ENCODE peak calls at places on chromosomes 7 and 10, in eight cellular contexts. One of them, this sample, is unnamed.

GRCh38 chr7:81704595-81704994 is 65.3 kb downstream of the HGF start:
- DNase-seq in NCI-H510A: no peak
- DNase-seq in HFF-Myc: no peak
- DNase-seq in endothelial cell: no peak
- DNase-seq in BE2C: no peak
- DNase-seq in stimulated activated naive CD4-positive, alpha-beta T cell: no peak
- DNase-seq in EL: no peak
- DNase-seq in HTR-8/SVneo: no peak
- DNase-seq in this sample: no peak

GRCh38 chr10:129796611-129797420 is 167.3 kb downstream of the EBF3 start:
- DNase-seq in BE2C: peak
- DNase-seq in stimulated activated naive CD4-positive, alpha-beta T cell: no peak
- DNase-seq in endothelial cell: no peak
- DNase-seq in HFF-Myc: no peak
- DNase-seq in NCI-H510A: no peak
- DNase-seq in HTR-8/SVneo: no peak
- DNase-seq in EL: no peak
- DNase-seq in this sample: no peak

GRCh38 chr7:55774327-55775050 is 88.1 kb downstream of the SEPTIN14 start:
- DNase-seq in stimulated activated naive CD4-positive, alpha-beta T cell: no peak
- DNase-seq in EL: no peak
- DNase-seq in HTR-8/SVneo: no peak
- DNase-seq in BE2C: no peak
- DNase-seq in NCI-H510A: peak
- DNase-seq in HFF-Myc: no peak
- DNase-seq in endothelial cell: no peak
- DNase-seq in this sample: no peak

GRCh38 chr7:93890464-93891068 is at the start of gene TFPI2:
- DNase-seq in HTR-8/SVneo: peak
- DNase-seq in EL: peak
- DNase-seq in endothelial cell: peak
- DNase-seq in NCI-H510A: peak
- DNase-seq in HFF-Myc: no peak
- DNase-seq in BE2C: peak
- DNase-seq in stimulated activated naive CD4-positive, alpha-beta T cell: no peak
- DNase-seq in this sample: no peak

GRCh38 chr7:140005754-140006503 is 56.8 kb downstream of the PARP12 start:
- DNase-seq in HTR-8/SVneo: peak
- DNase-seq in EL: peak
- DNase-seq in BE2C: peak
- DNase-seq in endothelial cell: peak
- DNase-seq in stimulated activated naive CD4-positive, alpha-beta T cell: no peak
- DNase-seq in NCI-H510A: no peak
- DNase-seq in HFF-Myc: no peak
- DNase-seq in this sample: no peak

GRCh38 chr10:8300925-8301707 is 246.6 kb downstream of the GATA3 start:
- DNase-seq in NCI-H510A: no peak
- DNase-seq in HFF-Myc: no peak
- DNase-seq in endothelial cell: no peak
- DNase-seq in EL: no peak
- DNase-seq in HTR-8/SVneo: no peak
- DNase-seq in BE2C: peak
- DNase-seq in stimulated activated naive CD4-positive, alpha-beta T cell: no peak
- DNase-seq in this sample: no peak

GRCh38 chr10:112025228-112025627 is 158.3 kb downstream of the GPAM start:
- DNase-seq in HFF-Myc: no peak
- DNase-seq in NCI-H510A: no peak
- DNase-seq in stimulated activated naive CD4-positive, alpha-beta T cell: no peak
- DNase-seq in HTR-8/SVneo: no peak
- DNase-seq in EL: no peak
- DNase-seq in BE2C: no peak
- DNase-seq in endothelial cell: no peak
- DNase-seq in this sample: no peak

GRCh38 chr7:159004411-159004810 is 140.3 kb downstream of the VIPR2 start:
- DNase-seq in EL: no peak
- DNase-seq in BE2C: no peak
- DNase-seq in endothelial cell: no peak
- DNase-seq in NCI-H510A: no peak
- DNase-seq in HTR-8/SVneo: no peak
- DNase-seq in HFF-Myc: no peak
- DNase-seq in stimulated activated naive CD4-positive, alpha-beta T cell: no peak
- DNase-seq in this sample: no peak

GRCh38 chr10:132065491-132066105 is at the start of gene JAKMIP3:
- DNase-seq in HFF-Myc: peak
- DNase-seq in BE2C: no peak
- DNase-seq in NCI-H510A: no peak
- DNase-seq in stimulated activated naive CD4-positive, alpha-beta T cell: no peak
- DNase-seq in HTR-8/SVneo: peak
- DNase-seq in endothelial cell: no peak
- DNase-seq in EL: peak
- DNase-seq in this sample: no peak

GRCh38 chr10:71588685-71589084 is 130.9 kb downstream of the C10orf105 start:
- DNase-seq in endothelial cell: no peak
- DNase-seq in EL: no peak
- DNase-seq in HTR-8/SVneo: no peak
- DNase-seq in HFF-Myc: no peak
- DNase-seq in BE2C: no peak
- DNase-seq in NCI-H510A: no peak
- DNase-seq in stimulated activated naive CD4-positive, alpha-beta T cell: no peak
- DNase-seq in this sample: no peak

GRCh38 chr10:381805-382204 is 246.6 kb downstream of the ZMYND11 start:
- DNase-seq in BE2C: no peak
- DNase-seq in stimulated activated naive CD4-positive, alpha-beta T cell: no peak
- DNase-seq in HTR-8/SVneo: no peak
- DNase-seq in EL: no peak
- DNase-seq in HFF-Myc: no peak
- DNase-seq in NCI-H510A: no peak
- DNase-seq in endothelial cell: no peak
- DNase-seq in this sample: no peak

GRCh38 chr7:32039000-32039756 is 31.0 kb downstream of the PDE1C start:
- DNase-seq in EL: no peak
- DNase-seq in NCI-H510A: no peak
- DNase-seq in stimulated activated naive CD4-positive, alpha-beta T cell: no peak
- DNase-seq in endothelial cell: peak
- DNase-seq in HFF-Myc: no peak
- DNase-seq in BE2C: no peak
- DNase-seq in HTR-8/SVneo: no peak
- DNase-seq in this sample: no peak

GRCh38 chr10:96690755-96691730 is 29.3 kb downstream of the PIK3AP1 start:
- DNase-seq in NCI-H510A: no peak
- DNase-seq in HTR-8/SVneo: no peak
- DNase-seq in stimulated activated naive CD4-positive, alpha-beta T cell: no peak
- DNase-seq in BE2C: no peak
- DNase-seq in EL: peak
- DNase-seq in endothelial cell: no peak
- DNase-seq in HFF-Myc: no peak
- DNase-seq in this sample: no peak

GRCh38 chr7:14210075-14210474 is 220.6 kb upstream of the ETV1 start:
- DNase-seq in HTR-8/SVneo: no peak
- DNase-seq in endothelial cell: no peak
- DNase-seq in EL: no peak
- DNase-seq in HFF-Myc: no peak
- DNase-seq in NCI-H510A: no peak
- DNase-seq in stimulated activated naive CD4-positive, alpha-beta T cell: no peak
- DNase-seq in BE2C: peak
- DNase-seq in this sample: no peak

GRCh38 chr7:1593091-1593866 is 23.4 kb upstream of the PSMG3 start:
- DNase-seq in NCI-H510A: no peak
- DNase-seq in BE2C: peak
- DNase-seq in endothelial cell: peak
- DNase-seq in HFF-Myc: no peak
- DNase-seq in EL: peak
- DNase-seq in HTR-8/SVneo: no peak
- DNase-seq in stimulated activated naive CD4-positive, alpha-beta T cell: no peak
- DNase-seq in this sample: no peak

GRCh38 chr7:72182036-72182435 is 230.1 kb downstream of the CALN1 start:
- DNase-seq in stimulated activated naive CD4-positive, alpha-beta T cell: no peak
- DNase-seq in NCI-H510A: no peak
- DNase-seq in BE2C: no peak
- DNase-seq in EL: no peak
- DNase-seq in endothelial cell: no peak
- DNase-seq in HTR-8/SVneo: no peak
- DNase-seq in HFF-Myc: no peak
- DNase-seq in this sample: no peak

GRCh38 chr7:132577206-132578049 is 1.2 kb upstream of the PLXNA4 start:
- DNase-seq in HFF-Myc: no peak
- DNase-seq in BE2C: peak
- DNase-seq in stimulated activated naive CD4-positive, alpha-beta T cell: no peak
- DNase-seq in NCI-H510A: peak
- DNase-seq in EL: peak
- DNase-seq in HTR-8/SVneo: no peak
- DNase-seq in endothelial cell: peak
- DNase-seq in this sample: no peak

GRCh38 chr7:2009541-2010001 is 223.2 kb downstream of the MAD1L1 start:
- DNase-seq in HTR-8/SVneo: no peak
- DNase-seq in endothelial cell: no peak
- DNase-seq in NCI-H510A: no peak
- DNase-seq in stimulated activated naive CD4-positive, alpha-beta T cell: no peak
- DNase-seq in EL: no peak
- DNase-seq in BE2C: peak
- DNase-seq in HFF-Myc: no peak
- DNase-seq in this sample: no peak

GRCh38 chr10:33247221-33247907 is 87.1 kb downstream of the NRP1 start:
- DNase-seq in BE2C: no peak
- DNase-seq in endothelial cell: no peak
- DNase-seq in HFF-Myc: no peak
- DNase-seq in EL: no peak
- DNase-seq in HTR-8/SVneo: no peak
- DNase-seq in stimulated activated naive CD4-positive, alpha-beta T cell: no peak
- DNase-seq in NCI-H510A: no peak
- DNase-seq in this sample: no peak

GRCh38 chr10:98338896-98339295 is 70.9 kb upstream of the LOXL4 start:
- DNase-seq in HTR-8/SVneo: no peak
- DNase-seq in endothelial cell: no peak
- DNase-seq in BE2C: no peak
- DNase-seq in stimulated activated naive CD4-positive, alpha-beta T cell: no peak
- DNase-seq in EL: no peak
- DNase-seq in HFF-Myc: no peak
- DNase-seq in NCI-H510A: no peak
- DNase-seq in this sample: no peak

This sample was measured in T-helper 17 cell.